ENCODE peak calls at places on chromosomes 7 and 10, in seven cellular contexts. M is fibroblast of pulmonary artery; O is AG09309; H is Peyer's patch; Q is RCC 7860; F is HuH-7; C is stimulated activated CD4-positive, alpha-beta T cell treated with anti-CD3 and anti-CD28 coated beads, Interleukin-1b, Interleukin-23, amount 100 ng/mL, for 48 hours. K is an unnamed sample.

GRCh38 chr10:77383861-77384553 is 253.6 kb downstream of the KCNMA1 start:
- DNase-seq in C (no peak), Q (no peak), H (no peak), O (no peak), F (no peak), M (no peak), K (no peak)

GRCh38 chr10:114632869-114633715 is 25.0 kb downstream of the ABLIM1 start:
- DNase-seq in O (peak), H (no peak), M (peak), F (no peak), C (no peak), Q (peak), K (peak)

GRCh38 chr7:44147026-44147881 is 6.1 kb upstream of the MYL7 start:
- DNase-seq in C (no peak), F (no peak), M (no peak), Q (no peak), H (no peak), O (no peak), K (no peak)

GRCh38 chr10:122164028-122164601 is 107.0 kb upstream of the BTBD16 start:
- DNase-seq in H (no peak), C (no peak), F (no peak), M (no peak), Q (no peak), O (no peak), K (peak)

GRCh38 chr10:113347508-113347907 is 205.3 kb upstream of the HABP2 start:
- DNase-seq in Q (no peak), F (no peak), M (no peak), H (no peak), O (no peak), C (no peak), K (no peak)

GRCh38 chr7:155660758-155661093 is 16.3 kb downstream of the RBM33 start:
- DNase-seq in F (no peak), M (no peak), O (no peak), H (no peak), C (no peak), Q (no peak), K (no peak)

GRCh38 chr10:988667-989545 is 672 bp downstream of the GTPBP4 start:
- DNase-seq in H (no peak), Q (no peak), M (no peak), O (no peak), C (peak), F (no peak), K (peak)

GRCh38 chr7:18760046-18760445 is 264.5 kb downstream of the HDAC9 start:
- DNase-seq in F (no peak), M (no peak), H (no peak), O (no peak), Q (no peak), C (no peak), K (no peak)

GRCh38 chr7:50598455-50599343 is 33.5 kb upstream of the DDC start:
- DNase-seq in F (no peak), C (no peak), H (no peak), Q (no peak), M (no peak), O (no peak), K (no peak)

GRCh38 chr7:47635091-47636090 is 53.5 kb upstream of the TNS3 start:
- DNase-seq in F (peak), Q (no peak), H (no peak), M (no peak), C (no peak), O (no peak), K (no peak)